ENCODE peak calls at places on chromosomes 11 and 22, in five cellular contexts. O, S, P, W and J are unnamed samples.

GRCh38 chr11:9613830-9614762 is 40.6 kb downstream of the WEE1 start:
- DNase-seq in O (peak; percentile 90), S (peak; percentile 89), P (peak; percentile 84), W (no peak), J (peak; percentile 94)

GRCh38 chr11:10601722-10602281 is 33.3 kb upstream of the LYVE1 start:
- DNase-seq in O (no peak), S (no peak), P (no peak), W (no peak), J (no peak)

GRCh38 chr22:41907436-41908401 is 7.2 kb downstream of the SHISA8 start:
- DNase-seq in O (no peak), S (no peak), P (no peak), W (no peak), J (no peak)

GRCh38 chr11:112958670-112959069 is 2.5 kb upstream of the NCAM1 start:
- DNase-seq in O (no peak), S (no peak), P (peak; percentile 4), W (no peak), J (no peak)

GRCh38 chr11:47979378-47980092 is 824 bp upstream of the PTPRJ start:
- DNase-seq in O (no peak), S (no peak), P (peak; percentile 61), W (no peak), J (no peak)

GRCh38 chr11:2394818-2395105 is 5.8 kb upstream of the TSSC4 start:
- DNase-seq in O (no peak), S (no peak), P (no peak), W (no peak), J (no peak)

GRCh38 chr11:17600316-17601205 is 53.5 kb downstream of the OTOG start:
- DNase-seq in O (no peak), S (no peak), P (no peak), W (no peak), J (no peak)

GRCh38 chr22:17120281-17120680 is 879 bp downstream of the TMEM121B start:
- DNase-seq in O (peak; percentile 70), S (peak; percentile 56), P (no peak), W (no peak), J (peak; percentile 62)

GRCh38 chr11:9143726-9144125 is 52.3 kb upstream of the SCUBE2 start:
- DNase-seq in O (no peak), S (no peak), P (no peak), W (no peak), J (no peak)

GRCh38 chr11:131064373-131064991 is 148.2 kb upstream of the SNX19 start:
- DNase-seq in O (peak; percentile 34), S (peak; percentile 53), P (peak; percentile 54), W (peak; percentile 31), J (peak; percentile 48)

GRCh38 chr22:45163417-45164216 is at the start of gene NUP50:
- DNase-seq in O (peak; percentile 96), S (peak; percentile 96), P (peak; percentile 85), W (peak; percentile 93), J (peak; percentile 96)
- TF ChIP-seq CTCF in O (no peak), S (no peak), P (no peak), W (no peak), J (no peak)

GRCh38 chr11:73931951-73932350 is 18.9 kb upstream of the DNAJB13 start:
- DNase-seq in O (no peak), S (no peak), P (no peak), W (no peak), J (no peak)

GRCh38 chr11:73929388-73929787 is 21.4 kb upstream of the DNAJB13 start:
- DNase-seq in O (no peak), S (no peak), P (no peak), W (no peak), J (no peak)

GRCh38 chr11:73931039-73931645 is 19.7 kb upstream of the DNAJB13 start:
- DNase-seq in O (no peak), S (peak; percentile 32), P (peak; percentile 49), W (peak; percentile 29), J (peak; percentile 31)
- TF ChIP-seq CTCF in O (no peak), S (no peak), P (peak; percentile 72), W (peak; percentile 33), J (no peak)

GRCh38 chr11:66067640-66068039 is 2.4 kb upstream of the PACS1 start:
- DNase-seq in O (no peak), S (no peak), P (no peak), W (no peak), J (no peak)

GRCh38 chr11:66066751-66067150 is 3.3 kb upstream of the PACS1 start:
- DNase-seq in O (no peak), S (no peak), P (no peak), W (no peak), J (no peak)

GRCh38 chr11:66062408-66062807 is 7.7 kb upstream of the PACS1 start:
- DNase-seq in O (no peak), S (no peak), P (no peak), W (no peak), J (no peak)

GRCh38 chr11:66063900-66064299 is 6.2 kb upstream of the PACS1 start:
- DNase-seq in O (no peak), S (no peak), P (no peak), W (no peak), J (no peak)

GRCh38 chr11:66064571-66064970 is 5.5 kb upstream of the PACS1 start:
- DNase-seq in O (no peak), S (no peak), P (no peak), W (no peak), J (no peak)
- TF ChIP-seq CTCF in O (no peak), S (no peak), P (no peak), W (no peak), J (no peak)

DNA sequence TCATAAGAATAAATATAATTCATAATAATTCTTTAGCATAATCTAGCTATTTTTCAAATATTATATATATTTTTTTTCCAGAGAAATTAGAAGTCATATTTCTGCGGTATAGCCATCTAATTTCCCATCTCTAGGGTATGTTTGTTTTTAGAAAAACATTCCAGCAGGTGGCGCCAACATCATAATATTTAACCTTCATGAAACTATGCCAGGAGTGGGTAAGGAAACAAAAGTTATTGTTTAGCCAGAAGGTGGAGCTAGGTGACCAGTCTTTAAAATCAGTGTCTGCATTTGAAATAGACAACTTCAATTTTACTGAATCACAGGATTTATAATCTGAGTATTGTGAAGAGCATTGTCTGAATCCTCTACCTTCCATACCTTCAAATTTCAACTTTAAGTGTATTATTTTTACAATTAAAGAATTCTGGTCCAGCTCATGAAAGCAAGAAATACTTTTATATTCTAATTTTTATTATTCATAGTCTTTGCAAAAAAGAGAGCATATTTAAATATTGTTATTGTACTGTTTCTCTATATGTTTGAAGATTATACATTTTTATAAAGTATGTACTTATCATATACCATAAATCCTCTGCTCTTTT is 15.7 kb upstream of the CCDC179 start:
- DNase-seq in O (peak; percentile 46), S (peak; percentile 76), P (peak; percentile 56), W (peak; percentile 56), J (peak; percentile 81)
- TF ChIP-seq CTCF in O (peak; percentile 72), S (peak; percentile 67), P (peak; percentile 95), W (peak; percentile 64), J (peak; percentile 89)

DNA sequence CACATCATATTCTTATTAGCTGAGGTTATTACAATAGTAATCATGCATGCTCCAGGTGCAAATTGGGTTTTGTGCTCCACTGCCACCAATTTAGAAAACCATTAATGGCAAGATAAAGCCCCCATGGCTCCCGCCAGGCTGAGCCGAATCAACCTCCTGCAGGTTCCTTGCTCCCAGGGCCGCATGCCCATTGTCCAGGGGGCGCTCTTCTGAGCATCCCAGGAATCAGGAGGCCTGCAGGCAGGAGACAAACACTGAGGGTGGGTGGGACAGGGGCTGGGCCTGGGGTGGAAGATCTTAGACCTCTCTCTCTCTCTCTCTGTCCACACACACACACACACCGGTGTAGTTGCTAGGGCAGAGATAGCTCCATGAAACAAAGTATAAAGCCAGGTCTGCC is 57.4 kb downstream of the BUD13 start:
- DNase-seq in O (no peak), S (no peak), P (no peak), W (no peak), J (no peak)
- TF ChIP-seq CTCF in O (no peak), S (no peak), P (no peak), W (no peak), J (no peak)

DNA sequence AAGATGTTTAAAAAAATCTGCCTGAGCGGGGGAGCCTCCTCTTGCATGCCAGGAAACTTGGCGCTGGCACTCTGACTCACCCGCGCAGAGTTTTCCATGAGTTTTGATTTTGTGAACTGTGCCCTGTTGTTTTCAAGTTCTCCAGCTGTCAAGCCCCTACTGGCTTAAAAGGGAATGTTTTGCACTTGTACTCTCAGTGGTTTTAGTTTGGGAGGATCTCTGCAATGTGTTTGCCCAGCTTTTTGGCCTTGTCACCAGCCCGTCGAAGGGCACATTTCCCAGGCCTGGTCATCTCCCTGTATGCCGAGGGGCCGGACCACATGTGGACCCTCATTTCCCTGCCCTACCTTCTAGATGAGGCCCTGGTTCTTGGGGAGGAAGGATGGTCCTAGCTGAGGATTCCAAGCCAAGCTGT is 12.2 kb downstream of the MRGPRF start:
- DNase-seq in O (peak; percentile 17), S (no peak), P (peak; percentile 60), W (peak; percentile 70), J (no peak)
- TF ChIP-seq CTCF in O (peak; percentile 25), S (peak; percentile 12), P (no peak), W (peak; percentile 72), J (no peak)

GRCh38 chr11:61480261-61480660 is 28.3 kb upstream of the LRRC10B start:
- DNase-seq in O (no peak), S (no peak), P (no peak), W (no peak), J (no peak)

GRCh38 chr11:61481806-61482205 is 26.7 kb upstream of the LRRC10B start:
- DNase-seq in O (no peak), S (no peak), P (no peak), W (no peak), J (no peak)

GRCh38 chr11:61484541-61484940 is 24.0 kb upstream of the LRRC10B start:
- DNase-seq in O (no peak), S (no peak), P (no peak), W (no peak), J (no peak)

GRCh38 chr11:61480936-61481335 is 27.6 kb upstream of the LRRC10B start:
- DNase-seq in O (peak; percentile 50), S (no peak), P (no peak), W (no peak), J (no peak)

DNA sequence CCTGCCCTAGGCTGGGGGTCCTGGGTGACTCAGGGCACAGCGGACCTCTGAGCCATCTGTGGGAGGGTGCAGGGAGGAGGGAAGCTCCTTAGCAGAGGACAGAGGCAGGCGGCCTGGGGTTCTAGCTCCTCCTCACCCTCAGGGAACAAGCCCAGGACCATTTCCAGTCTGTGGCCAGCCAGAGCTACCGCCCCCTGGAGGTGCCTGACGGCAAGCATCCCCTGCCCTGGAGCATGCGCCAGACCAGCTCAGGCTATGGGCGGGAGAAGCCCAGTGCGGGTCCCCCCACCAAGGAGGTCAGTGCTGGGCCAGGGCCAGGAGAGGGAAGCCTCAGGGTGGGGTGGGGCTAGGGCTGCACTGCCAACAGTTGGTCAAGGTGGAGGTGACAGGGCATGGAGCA is 26.0 kb upstream of the LRRC10B start:
- DNase-seq in O (no peak), S (no peak), P (peak; percentile 67), W (no peak), J (peak; percentile 52)
- TF ChIP-seq CTCF in O (peak; percentile 16), S (peak; percentile 27), P (peak; percentile 40), W (peak; percentile 59), J (peak; percentile 47)

GRCh38 chr11:118258410-118258809 is 5.7 kb downstream of the MPZL2 start:
- DNase-seq in O (no peak), S (no peak), P (no peak), W (no peak), J (peak; percentile 50)
- TF ChIP-seq CTCF in O (no peak), S (no peak), P (no peak), W (no peak), J (peak; percentile 58)